ENCODE peak calls at places on chromosomes 11 and 22, in nine cellular contexts. One of them, this sample, is unnamed.

GRCh38 chr11:58740447-58740846 is 8.7 kb upstream of the GLYAT start:
- DNase-seq in putamen: no peak
- DNase-seq in T-helper 9 cell: no peak
- DNase-seq in activated T-cell treated with anti-CD3 and anti-CD28 coated beads for 1 hour: no peak
- DNase-seq in heart right ventricle: no peak
- DNase-seq in nucleus accumbens: no peak
- DNase-seq in NCI-H2029 treated with DMSO at 0.1 percent for 48 hours: no peak
- DNase-seq in activated CD8-positive, alpha-beta T cell treated with anti-CD3 and anti-CD28 coated beads for 36 hours: no peak
- DNase-seq in caudate nucleus: no peak
- DNase-seq in this sample: no peak

GRCh38 chr22:23527971-23528740 is 51.9 kb downstream of the IGLL1 start:
- DNase-seq in activated CD8-positive, alpha-beta T cell treated with anti-CD3 and anti-CD28 coated beads for 36 hours: no peak
- DNase-seq in activated T-cell treated with anti-CD3 and anti-CD28 coated beads for 1 hour: no peak
- DNase-seq in caudate nucleus: no peak
- DNase-seq in heart right ventricle: no peak
- DNase-seq in T-helper 9 cell: no peak
- DNase-seq in nucleus accumbens: no peak
- DNase-seq in NCI-H2029 treated with DMSO at 0.1 percent for 48 hours: no peak
- DNase-seq in putamen: no peak
- DNase-seq in this sample: no peak

GRCh38 chr11:128588086-128588485 is 728 bp upstream of the ETS1 start:
- DNase-seq in putamen: no peak
- DNase-seq in caudate nucleus: no peak
- DNase-seq in nucleus accumbens: no peak
- DNase-seq in activated T-cell treated with anti-CD3 and anti-CD28 coated beads for 1 hour: no peak
- DNase-seq in T-helper 9 cell: no peak
- DNase-seq in heart right ventricle: no peak
- DNase-seq in activated CD8-positive, alpha-beta T cell treated with anti-CD3 and anti-CD28 coated beads for 36 hours: no peak
- DNase-seq in NCI-H2029 treated with DMSO at 0.1 percent for 48 hours: no peak
- DNase-seq in this sample: no peak

GRCh38 chr22:38862375-38863329 is 9.4 kb downstream of the CBX6 start:
- DNase-seq in nucleus accumbens: no peak
- DNase-seq in activated T-cell treated with anti-CD3 and anti-CD28 coated beads for 1 hour: no peak
- DNase-seq in NCI-H2029 treated with DMSO at 0.1 percent for 48 hours: no peak
- DNase-seq in caudate nucleus: peak
- DNase-seq in heart right ventricle: peak
- DNase-seq in activated CD8-positive, alpha-beta T cell treated with anti-CD3 and anti-CD28 coated beads for 36 hours: no peak
- DNase-seq in T-helper 9 cell: no peak
- DNase-seq in putamen: no peak
- DNase-seq in this sample: no peak

GRCh38 chr11:100673063-100673462 is 14.0 kb upstream of the ARHGAP42 start:
- DNase-seq in activated T-cell treated with anti-CD3 and anti-CD28 coated beads for 1 hour: no peak
- DNase-seq in NCI-H2029 treated with DMSO at 0.1 percent for 48 hours: no peak
- DNase-seq in caudate nucleus: no peak
- DNase-seq in heart right ventricle: no peak
- DNase-seq in putamen: no peak
- DNase-seq in T-helper 9 cell: no peak
- DNase-seq in activated CD8-positive, alpha-beta T cell treated with anti-CD3 and anti-CD28 coated beads for 36 hours: no peak
- DNase-seq in nucleus accumbens: no peak
- DNase-seq in this sample: no peak

GRCh38 chr11:60859616-60860250 is 4.0 kb upstream of the PTGDR2 start:
- DNase-seq in activated CD8-positive, alpha-beta T cell treated with anti-CD3 and anti-CD28 coated beads for 36 hours: no peak
- DNase-seq in putamen: peak
- DNase-seq in caudate nucleus: no peak
- DNase-seq in T-helper 9 cell: no peak
- DNase-seq in activated T-cell treated with anti-CD3 and anti-CD28 coated beads for 1 hour: no peak
- DNase-seq in NCI-H2029 treated with DMSO at 0.1 percent for 48 hours: no peak
- DNase-seq in nucleus accumbens: peak
- DNase-seq in heart right ventricle: no peak
- DNase-seq in this sample: no peak

GRCh38 chr11:8826901-8827560 is 84.0 kb upstream of the AKIP1 start:
- DNase-seq in activated T-cell treated with anti-CD3 and anti-CD28 coated beads for 1 hour: no peak
- DNase-seq in putamen: no peak
- DNase-seq in caudate nucleus: no peak
- DNase-seq in NCI-H2029 treated with DMSO at 0.1 percent for 48 hours: no peak
- DNase-seq in nucleus accumbens: no peak
- DNase-seq in T-helper 9 cell: no peak
- DNase-seq in heart right ventricle: no peak
- DNase-seq in activated CD8-positive, alpha-beta T cell treated with anti-CD3 and anti-CD28 coated beads for 36 hours: no peak
- DNase-seq in this sample: no peak

GRCh38 chr11:112113539-112114457 is 27.1 kb downstream of the SDHD start:
- DNase-seq in T-helper 9 cell: no peak
- DNase-seq in putamen: peak
- DNase-seq in nucleus accumbens: no peak
- DNase-seq in caudate nucleus: no peak
- DNase-seq in activated T-cell treated with anti-CD3 and anti-CD28 coated beads for 1 hour: no peak
- DNase-seq in activated CD8-positive, alpha-beta T cell treated with anti-CD3 and anti-CD28 coated beads for 36 hours: no peak
- DNase-seq in heart right ventricle: no peak
- DNase-seq in NCI-H2029 treated with DMSO at 0.1 percent for 48 hours: peak
- DNase-seq in this sample: no peak

GRCh38 chr11:115745041-115745440 is 240.8 kb upstream of the CADM1 start:
- DNase-seq in T-helper 9 cell: no peak
- DNase-seq in NCI-H2029 treated with DMSO at 0.1 percent for 48 hours: no peak
- DNase-seq in activated T-cell treated with anti-CD3 and anti-CD28 coated beads for 1 hour: no peak
- DNase-seq in putamen: no peak
- DNase-seq in heart right ventricle: no peak
- DNase-seq in activated CD8-positive, alpha-beta T cell treated with anti-CD3 and anti-CD28 coated beads for 36 hours: no peak
- DNase-seq in nucleus accumbens: no peak
- DNase-seq in caudate nucleus: no peak
- DNase-seq in this sample: no peak

GRCh38 chr22:28977481-28977971 is 84.1 kb downstream of the C22orf31 start:
- DNase-seq in NCI-H2029 treated with DMSO at 0.1 percent for 48 hours: no peak
- DNase-seq in putamen: no peak
- DNase-seq in caudate nucleus: no peak
- DNase-seq in activated T-cell treated with anti-CD3 and anti-CD28 coated beads for 1 hour: no peak
- DNase-seq in activated CD8-positive, alpha-beta T cell treated with anti-CD3 and anti-CD28 coated beads for 36 hours: no peak
- DNase-seq in heart right ventricle: no peak
- DNase-seq in T-helper 9 cell: no peak
- DNase-seq in nucleus accumbens: no peak
- DNase-seq in this sample: peak

GRCh38 chr11:60994450-60995135 is 23.1 kb downstream of the CD6 start:
- DNase-seq in activated T-cell treated with anti-CD3 and anti-CD28 coated beads for 1 hour: no peak
- DNase-seq in T-helper 9 cell: no peak
- DNase-seq in nucleus accumbens: no peak
- DNase-seq in activated CD8-positive, alpha-beta T cell treated with anti-CD3 and anti-CD28 coated beads for 36 hours: no peak
- DNase-seq in putamen: no peak
- DNase-seq in heart right ventricle: no peak
- DNase-seq in caudate nucleus: no peak
- DNase-seq in NCI-H2029 treated with DMSO at 0.1 percent for 48 hours: no peak
- DNase-seq in this sample: no peak

GRCh38 chr22:50192056-50192824 is 6.5 kb downstream of the TRABD start:
- DNase-seq in T-helper 9 cell: no peak
- DNase-seq in putamen: no peak
- DNase-seq in activated T-cell treated with anti-CD3 and anti-CD28 coated beads for 1 hour: no peak
- DNase-seq in heart right ventricle: no peak
- DNase-seq in nucleus accumbens: no peak
- DNase-seq in NCI-H2029 treated with DMSO at 0.1 percent for 48 hours: no peak
- DNase-seq in caudate nucleus: no peak
- DNase-seq in activated CD8-positive, alpha-beta T cell treated with anti-CD3 and anti-CD28 coated beads for 36 hours: no peak
- DNase-seq in this sample: no peak

GRCh38 chr11:67520856-67521824 is 2.1 kb downstream of the CABP2 start:
- DNase-seq in putamen: no peak
- DNase-seq in nucleus accumbens: no peak
- DNase-seq in caudate nucleus: no peak
- DNase-seq in NCI-H2029 treated with DMSO at 0.1 percent for 48 hours: no peak
- DNase-seq in heart right ventricle: no peak
- DNase-seq in activated CD8-positive, alpha-beta T cell treated with anti-CD3 and anti-CD28 coated beads for 36 hours: no peak
- DNase-seq in T-helper 9 cell: no peak
- DNase-seq in activated T-cell treated with anti-CD3 and anti-CD28 coated beads for 1 hour: no peak
- DNase-seq in this sample: no peak

GRCh38 chr11:90525962-90526361 is 303.1 kb upstream of the CHORDC1 start:
- DNase-seq in activated T-cell treated with anti-CD3 and anti-CD28 coated beads for 1 hour: no peak
- DNase-seq in NCI-H2029 treated with DMSO at 0.1 percent for 48 hours: no peak
- DNase-seq in putamen: no peak
- DNase-seq in activated CD8-positive, alpha-beta T cell treated with anti-CD3 and anti-CD28 coated beads for 36 hours: no peak
- DNase-seq in caudate nucleus: no peak
- DNase-seq in nucleus accumbens: no peak
- DNase-seq in heart right ventricle: no peak
- DNase-seq in T-helper 9 cell: no peak
- DNase-seq in this sample: no peak

GRCh38 chr11:134393638-134394037 is 18.4 kb downstream of the B3GAT1 start:
- DNase-seq in caudate nucleus: peak
- DNase-seq in NCI-H2029 treated with DMSO at 0.1 percent for 48 hours: no peak
- DNase-seq in T-helper 9 cell: no peak
- DNase-seq in putamen: no peak
- DNase-seq in nucleus accumbens: no peak
- DNase-seq in heart right ventricle: no peak
- DNase-seq in activated T-cell treated with anti-CD3 and anti-CD28 coated beads for 1 hour: no peak
- DNase-seq in activated CD8-positive, alpha-beta T cell treated with anti-CD3 and anti-CD28 coated beads for 36 hours: no peak
- DNase-seq in this sample: no peak

GRCh38 chr11:35104655-35105054 is 34.3 kb upstream of the CD44 start:
- DNase-seq in NCI-H2029 treated with DMSO at 0.1 percent for 48 hours: no peak
- DNase-seq in activated T-cell treated with anti-CD3 and anti-CD28 coated beads for 1 hour: no peak
- DNase-seq in T-helper 9 cell: no peak
- DNase-seq in nucleus accumbens: no peak
- DNase-seq in heart right ventricle: no peak
- DNase-seq in caudate nucleus: no peak
- DNase-seq in activated CD8-positive, alpha-beta T cell treated with anti-CD3 and anti-CD28 coated beads for 36 hours: no peak
- DNase-seq in putamen: no peak
- DNase-seq in this sample: no peak

GRCh38 chr11:119903389-119903788 is 174.4 kb upstream of the NECTIN1 start:
- DNase-seq in caudate nucleus: no peak
- DNase-seq in T-helper 9 cell: no peak
- DNase-seq in heart right ventricle: no peak
- DNase-seq in nucleus accumbens: no peak
- DNase-seq in activated T-cell treated with anti-CD3 and anti-CD28 coated beads for 1 hour: no peak
- DNase-seq in activated CD8-positive, alpha-beta T cell treated with anti-CD3 and anti-CD28 coated beads for 36 hours: no peak
- DNase-seq in putamen: no peak
- DNase-seq in NCI-H2029 treated with DMSO at 0.1 percent for 48 hours: no peak
- DNase-seq in this sample: no peak

GRCh38 chr11:121510438-121510837 is 57.7 kb upstream of the SORL1-AS1 start:
- DNase-seq in activated T-cell treated with anti-CD3 and anti-CD28 coated beads for 1 hour: no peak
- DNase-seq in caudate nucleus: no peak
- DNase-seq in nucleus accumbens: no peak
- DNase-seq in putamen: no peak
- DNase-seq in heart right ventricle: no peak
- DNase-seq in NCI-H2029 treated with DMSO at 0.1 percent for 48 hours: no peak
- DNase-seq in T-helper 9 cell: no peak
- DNase-seq in activated CD8-positive, alpha-beta T cell treated with anti-CD3 and anti-CD28 coated beads for 36 hours: no peak
- DNase-seq in this sample: no peak

GRCh38 chr11:65426839-65427690 is 4.5 kb downstream of the NEAT1 start:
- DNase-seq in caudate nucleus: peak
- DNase-seq in activated CD8-positive, alpha-beta T cell treated with anti-CD3 and anti-CD28 coated beads for 36 hours: peak
- DNase-seq in activated T-cell treated with anti-CD3 and anti-CD28 coated beads for 1 hour: no peak
- DNase-seq in T-helper 9 cell: no peak
- DNase-seq in putamen: peak
- DNase-seq in nucleus accumbens: no peak
- DNase-seq in heart right ventricle: no peak
- DNase-seq in NCI-H2029 treated with DMSO at 0.1 percent for 48 hours: no peak
- DNase-seq in this sample: peak

GRCh38 chr11:76225122-76225584 is 18.9 kb upstream of the WNT11 start:
- DNase-seq in NCI-H2029 treated with DMSO at 0.1 percent for 48 hours: no peak
- DNase-seq in heart right ventricle: peak
- DNase-seq in caudate nucleus: no peak
- DNase-seq in nucleus accumbens: no peak
- DNase-seq in putamen: no peak
- DNase-seq in activated T-cell treated with anti-CD3 and anti-CD28 coated beads for 1 hour: no peak
- DNase-seq in activated CD8-positive, alpha-beta T cell treated with anti-CD3 and anti-CD28 coated beads for 36 hours: no peak
- DNase-seq in T-helper 9 cell: no peak
- DNase-seq in this sample: peak

GRCh38 chr22:42162728-42163489 is 32.3 kb upstream of the CYP2D6 start:
- DNase-seq in NCI-H2029 treated with DMSO at 0.1 percent for 48 hours: no peak
- DNase-seq in activated CD8-positive, alpha-beta T cell treated with anti-CD3 and anti-CD28 coated beads for 36 hours: no peak
- DNase-seq in T-helper 9 cell: no peak
- DNase-seq in activated T-cell treated with anti-CD3 and anti-CD28 coated beads for 1 hour: no peak
- DNase-seq in nucleus accumbens: no peak
- DNase-seq in caudate nucleus: no peak
- DNase-seq in heart right ventricle: no peak
- DNase-seq in putamen: no peak
- DNase-seq in this sample: no peak

GRCh38 chr11:22244986-22245592 is 52.2 kb downstream of the ANO5 start:
- DNase-seq in nucleus accumbens: no peak
- DNase-seq in activated CD8-positive, alpha-beta T cell treated with anti-CD3 and anti-CD28 coated beads for 36 hours: peak
- DNase-seq in putamen: peak
- DNase-seq in heart right ventricle: peak
- DNase-seq in activated T-cell treated with anti-CD3 and anti-CD28 coated beads for 1 hour: peak
- DNase-seq in T-helper 9 cell: no peak
- DNase-seq in caudate nucleus: peak
- DNase-seq in NCI-H2029 treated with DMSO at 0.1 percent for 48 hours: no peak
- DNase-seq in this sample: no peak

GRCh38 chr22:46149493-46149997 is 781 bp upstream of the PPARA start:
- DNase-seq in activated CD8-positive, alpha-beta T cell treated with anti-CD3 and anti-CD28 coated beads for 36 hours: peak
- DNase-seq in nucleus accumbens: peak
- DNase-seq in heart right ventricle: peak
- DNase-seq in activated T-cell treated with anti-CD3 and anti-CD28 coated beads for 1 hour: peak
- DNase-seq in NCI-H2029 treated with DMSO at 0.1 percent for 48 hours: no peak
- DNase-seq in caudate nucleus: no peak
- DNase-seq in putamen: peak
- DNase-seq in T-helper 9 cell: peak
- DNase-seq in this sample: peak

GRCh38 chr11:69704508-69705245 is 855 bp upstream of the FGF19 start:
- DNase-seq in heart right ventricle: no peak
- DNase-seq in activated CD8-positive, alpha-beta T cell treated with anti-CD3 and anti-CD28 coated beads for 36 hours: peak
- DNase-seq in T-helper 9 cell: no peak
- DNase-seq in NCI-H2029 treated with DMSO at 0.1 percent for 48 hours: no peak
- DNase-seq in nucleus accumbens: no peak
- DNase-seq in caudate nucleus: no peak
- DNase-seq in putamen: no peak
- DNase-seq in activated T-cell treated with anti-CD3 and anti-CD28 coated beads for 1 hour: no peak
- DNase-seq in this sample: no peak

GRCh38 chr11:41115066-41115465 is 344.4 kb downstream of the LRRC4C start:
- DNase-seq in putamen: no peak
- DNase-seq in NCI-H2029 treated with DMSO at 0.1 percent for 48 hours: no peak
- DNase-seq in activated CD8-positive, alpha-beta T cell treated with anti-CD3 and anti-CD28 coated beads for 36 hours: no peak
- DNase-seq in activated T-cell treated with anti-CD3 and anti-CD28 coated beads for 1 hour: no peak
- DNase-seq in T-helper 9 cell: no peak
- DNase-seq in nucleus accumbens: no peak
- DNase-seq in heart right ventricle: no peak
- DNase-seq in caudate nucleus: no peak
- DNase-seq in this sample: no peak

GRCh38 chr11:25734592-25735211 is 597.2 kb upstream of the ANO3 start:
- DNase-seq in activated CD8-positive, alpha-beta T cell treated with anti-CD3 and anti-CD28 coated beads for 36 hours: no peak
- DNase-seq in caudate nucleus: no peak
- DNase-seq in activated T-cell treated with anti-CD3 and anti-CD28 coated beads for 1 hour: no peak
- DNase-seq in heart right ventricle: no peak
- DNase-seq in putamen: no peak
- DNase-seq in nucleus accumbens: no peak
- DNase-seq in T-helper 9 cell: no peak
- DNase-seq in NCI-H2029 treated with DMSO at 0.1 percent for 48 hours: no peak
- DNase-seq in this sample: no peak

GRCh38 chr11:72972541-72973128 is 158.4 kb downstream of the ATG16L2 start:
- DNase-seq in heart right ventricle: no peak
- DNase-seq in activated CD8-positive, alpha-beta T cell treated with anti-CD3 and anti-CD28 coated beads for 36 hours: no peak
- DNase-seq in activated T-cell treated with anti-CD3 and anti-CD28 coated beads for 1 hour: no peak
- DNase-seq in caudate nucleus: peak
- DNase-seq in putamen: no peak
- DNase-seq in NCI-H2029 treated with DMSO at 0.1 percent for 48 hours: peak
- DNase-seq in T-helper 9 cell: no peak
- DNase-seq in nucleus accumbens: no peak
- DNase-seq in this sample: no peak

GRCh38 chr11:111361874-111362273 is 17.2 kb downstream of the POU2AF1 start:
- DNase-seq in activated T-cell treated with anti-CD3 and anti-CD28 coated beads for 1 hour: no peak
- DNase-seq in nucleus accumbens: no peak
- DNase-seq in caudate nucleus: no peak
- DNase-seq in heart right ventricle: no peak
- DNase-seq in putamen: no peak
- DNase-seq in activated CD8-positive, alpha-beta T cell treated with anti-CD3 and anti-CD28 coated beads for 36 hours: no peak
- DNase-seq in T-helper 9 cell: no peak
- DNase-seq in NCI-H2029 treated with DMSO at 0.1 percent for 48 hours: no peak
- DNase-seq in this sample: no peak

GRCh38 chr22:37546436-37547248 is 13.6 kb upstream of the CDC42EP1 start:
- DNase-seq in activated T-cell treated with anti-CD3 and anti-CD28 coated beads for 1 hour: no peak
- DNase-seq in NCI-H2029 treated with DMSO at 0.1 percent for 48 hours: no peak
- DNase-seq in T-helper 9 cell: no peak
- DNase-seq in caudate nucleus: peak
- DNase-seq in activated CD8-positive, alpha-beta T cell treated with anti-CD3 and anti-CD28 coated beads for 36 hours: no peak
- DNase-seq in nucleus accumbens: no peak
- DNase-seq in heart right ventricle: peak
- DNase-seq in putamen: peak
- DNase-seq in this sample: peak

GRCh38 chr11:809287-810039 is at the start of gene RPLP2:
- DNase-seq in activated T-cell treated with anti-CD3 and anti-CD28 coated beads for 1 hour: peak
- DNase-seq in heart right ventricle: peak
- DNase-seq in activated CD8-positive, alpha-beta T cell treated with anti-CD3 and anti-CD28 coated beads for 36 hours: peak
- DNase-seq in putamen: peak
- DNase-seq in caudate nucleus: peak
- DNase-seq in T-helper 9 cell: peak
- DNase-seq in NCI-H2029 treated with DMSO at 0.1 percent for 48 hours: peak
- DNase-seq in nucleus accumbens: peak
- DNase-seq in this sample: peak

This sample was measured in gastrocnemius medialis.